ENCODE peak calls at places on chromosomes 6 and 20, in nine cellular contexts. I is CD4-positive, CD25-positive, alpha-beta regulatory T cell; N is esophagus squamous epithelium; K is heart right ventricle; E is CD4-positive, alpha-beta T cell; W is fibroblast of lung; Q is left lung; X is heart left ventricle; S is left ventricle myocardium inferior. V is an unnamed sample.

GRCh38 chr6:158472453-158472852 is 87.4 kb upstream of the TMEM181 start:
- DNase-seq in I (no peak), N (no peak), K (no peak), E (no peak), W (no peak), Q (no peak), X (no peak), S (no peak), V (no peak)

GRCh38 chr6:36118550-36119107 is 11.7 kb upstream of the MAPK13 start:
- DNase-seq in I (peak; percentile 93), N (no peak), K (no peak), E (peak; percentile 41), W (no peak), Q (no peak), X (no peak), S (no peak), V (no peak)

GRCh38 chr20:12171927-12172581 is 254.4 kb downstream of the BTBD3 start:
- DNase-seq in I (no peak), N (no peak), K (peak; percentile 23), E (no peak), W (peak; percentile 89), Q (no peak), X (peak; percentile 13), S (no peak), V (peak; percentile 43)

GRCh38 chr20:53100476-53100911 is 128.3 kb downstream of the TSHZ2 start:
- DNase-seq in I (no peak), N (no peak), K (no peak), E (no peak), W (no peak), Q (no peak), X (no peak), S (no peak), V (no peak)

GRCh38 chr20:24462461-24463010 is 6.9 kb upstream of the SYNDIG1 start:
- DNase-seq in I (no peak), N (no peak), K (no peak), E (no peak), W (no peak), Q (no peak), X (no peak), S (no peak), V (no peak)

GRCh38 chr6:6918216-6918983 is 189.4 kb upstream of the RREB1 start:
- DNase-seq in I (peak; percentile 38), N (no peak), K (no peak), E (no peak), W (peak; percentile 70), Q (no peak), X (no peak), S (no peak), V (no peak)

GRCh38 chr6:32940656-32941411 is at the start of gene HLA-DMB:
- DNase-seq in I (peak; percentile 89), N (no peak), K (peak; percentile 86), E (peak; percentile 39), W (peak; percentile 64), Q (no peak), X (peak; percentile 80), S (no peak), V (peak; percentile 29)

GRCh38 chr20:11401988-11402387 is 515.7 kb upstream of the BTBD3 start:
- DNase-seq in I (no peak), N (no peak), K (no peak), E (no peak), W (no peak), Q (no peak), X (no peak), S (no peak), V (no peak)

GRCh38 chr6:21593927-21594421 is 423 bp downstream of the SOX4 start:
- DNase-seq in I (peak; percentile 41), N (no peak), K (peak; percentile 32), E (no peak), W (peak; percentile 75), Q (no peak), X (peak; percentile 41), S (no peak), V (no peak)

GRCh38 chr20:62899633-62900051 is 26.7 kb downstream of the DIDO1 start:
- DNase-seq in I (no peak), N (no peak), K (no peak), E (no peak), W (no peak), Q (no peak), X (no peak), S (no peak), V (no peak)

GRCh38 chr20:56817780-56818675 is 188.9 kb downstream of the TFAP2C start:
- DNase-seq in I (no peak), N (no peak), K (no peak), E (no peak), W (no peak), Q (no peak), X (no peak), S (no peak), V (no peak)
- H3K27ac ChIP-seq in I (no peak overlapping the region), N (no peak overlapping the region), K (no peak overlapping the region), E (no peak overlapping the region), W (no peak overlapping the region), Q (no peak overlapping the region), X (no peak overlapping the region), S (no peak overlapping the region), V (no peak overlapping the region)

DNA sequence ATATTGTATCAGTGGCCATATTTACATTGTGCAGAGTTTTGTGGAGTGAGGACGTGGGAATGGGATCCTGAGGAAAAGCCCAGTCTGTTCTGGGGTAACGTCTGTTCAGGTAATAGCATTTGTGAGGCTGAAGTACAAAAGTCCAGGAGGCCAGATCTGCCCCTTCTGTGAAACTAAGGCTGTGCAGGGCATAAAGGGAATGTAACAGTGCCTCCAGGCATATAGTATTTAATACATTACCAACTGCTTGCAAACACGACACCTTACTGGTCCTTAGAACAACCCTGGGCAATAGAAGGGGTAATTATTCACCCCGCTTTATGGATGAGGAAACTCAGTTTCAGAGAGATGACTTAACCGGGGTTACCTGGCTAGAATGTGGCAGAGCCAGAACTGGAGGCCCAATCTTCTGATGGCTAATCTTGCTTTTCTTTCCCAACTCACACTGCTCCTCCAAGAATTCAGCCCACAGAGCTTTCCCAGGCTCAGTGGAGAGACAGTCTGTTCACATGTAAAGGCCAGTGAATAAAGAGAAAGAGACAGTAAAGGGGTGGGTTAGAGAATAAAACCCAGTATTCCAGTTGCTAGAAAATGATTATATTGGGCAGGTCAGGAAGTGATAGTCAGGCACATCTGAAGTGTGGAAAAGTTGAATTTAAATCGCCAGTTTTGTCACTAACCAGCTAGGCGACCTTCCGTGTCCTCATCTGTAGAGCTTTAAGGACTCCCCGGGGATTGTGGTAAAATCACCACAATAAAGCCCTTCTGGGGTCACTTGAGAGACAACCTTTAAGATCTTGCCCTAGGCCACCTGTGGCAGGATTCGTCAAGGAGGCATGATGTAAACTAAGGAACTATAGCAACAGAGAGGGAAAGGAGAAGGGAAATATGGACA is 280.7 kb upstream of the CITED2 start:
- DNase-seq in I (no peak), N (no peak), K (no peak), E (no peak), W (no peak), Q (no peak), X (no peak), S (no peak), V (no peak)
- H3K27ac ChIP-seq in I (no peak overlapping the region), N (no peak overlapping the region), K (no peak overlapping the region), E (no peak overlapping the region), W (no peak overlapping the region), Q (no peak overlapping the region), X (no peak overlapping the region), S (no peak overlapping the region), V (no peak overlapping the region)

GRCh38 chr6:4731996-4732395 is 44.2 kb upstream of the CDYL start:
- DNase-seq in I (no peak), N (no peak), K (no peak), E (no peak), W (no peak), Q (no peak), X (no peak), S (no peak), V (no peak)

GRCh38 chr6:4736371-4736873 is 39.8 kb upstream of the CDYL start:
- DNase-seq in I (no peak), N (no peak), K (no peak), E (no peak), W (no peak), Q (no peak), X (no peak), S (no peak), V (no peak)

GRCh38 chr6:4728436-4728769 is 47.8 kb upstream of the CDYL start:
- DNase-seq in I (no peak), N (no peak), K (no peak), E (no peak), W (no peak), Q (no peak), X (no peak), S (no peak), V (no peak)

GRCh38 chr6:4728949-4729348 is 47.3 kb upstream of the CDYL start:
- DNase-seq in I (no peak), N (no peak), K (no peak), E (no peak), W (no peak), Q (no peak), X (no peak), S (no peak), V (no peak)

DNA sequence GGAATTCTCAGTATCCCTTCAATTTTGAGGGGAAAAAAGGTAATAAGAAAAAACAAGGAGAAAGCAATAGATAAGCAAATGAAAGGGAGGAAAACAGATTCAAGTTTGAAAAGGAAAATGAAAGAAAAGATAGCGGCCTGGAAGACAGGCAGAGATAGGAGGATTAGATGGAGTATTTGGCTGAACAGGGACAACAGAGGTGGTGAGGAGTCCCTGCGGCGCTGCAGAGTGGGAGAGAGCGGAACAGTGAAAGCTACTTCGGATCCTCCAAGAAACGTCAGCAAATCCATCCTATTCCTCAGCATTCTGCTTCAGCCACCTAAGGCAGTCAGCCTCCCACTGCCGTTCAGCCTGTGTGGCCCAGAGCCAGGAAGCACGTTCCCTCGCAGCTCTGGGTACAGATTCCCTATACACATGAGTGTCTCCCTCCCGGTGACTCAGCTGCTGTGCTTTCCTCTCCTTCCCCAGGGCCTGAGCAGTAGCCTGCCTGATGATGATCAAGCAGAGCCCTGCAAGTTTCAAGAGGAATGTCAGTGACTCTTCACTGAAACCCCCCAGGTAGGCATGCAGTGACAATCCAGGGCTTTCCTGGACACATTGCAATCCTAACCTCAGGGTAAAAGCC is 43.4 kb upstream of the CDYL start:
- DNase-seq in I (no peak), N (no peak), K (peak; percentile 31), E (no peak), W (peak; percentile 85), Q (no peak), X (peak; percentile 37), S (peak; percentile 21), V (peak; percentile 66)
- H3K27ac ChIP-seq in I (no peak overlapping the region), N (no peak overlapping the region), K (no peak overlapping the region), E (no peak overlapping the region), W (no peak overlapping the region), Q (no peak overlapping the region), X (no peak overlapping the region), S (no peak overlapping the region), V (peak overlapping the region; percentile 65)

DNA sequence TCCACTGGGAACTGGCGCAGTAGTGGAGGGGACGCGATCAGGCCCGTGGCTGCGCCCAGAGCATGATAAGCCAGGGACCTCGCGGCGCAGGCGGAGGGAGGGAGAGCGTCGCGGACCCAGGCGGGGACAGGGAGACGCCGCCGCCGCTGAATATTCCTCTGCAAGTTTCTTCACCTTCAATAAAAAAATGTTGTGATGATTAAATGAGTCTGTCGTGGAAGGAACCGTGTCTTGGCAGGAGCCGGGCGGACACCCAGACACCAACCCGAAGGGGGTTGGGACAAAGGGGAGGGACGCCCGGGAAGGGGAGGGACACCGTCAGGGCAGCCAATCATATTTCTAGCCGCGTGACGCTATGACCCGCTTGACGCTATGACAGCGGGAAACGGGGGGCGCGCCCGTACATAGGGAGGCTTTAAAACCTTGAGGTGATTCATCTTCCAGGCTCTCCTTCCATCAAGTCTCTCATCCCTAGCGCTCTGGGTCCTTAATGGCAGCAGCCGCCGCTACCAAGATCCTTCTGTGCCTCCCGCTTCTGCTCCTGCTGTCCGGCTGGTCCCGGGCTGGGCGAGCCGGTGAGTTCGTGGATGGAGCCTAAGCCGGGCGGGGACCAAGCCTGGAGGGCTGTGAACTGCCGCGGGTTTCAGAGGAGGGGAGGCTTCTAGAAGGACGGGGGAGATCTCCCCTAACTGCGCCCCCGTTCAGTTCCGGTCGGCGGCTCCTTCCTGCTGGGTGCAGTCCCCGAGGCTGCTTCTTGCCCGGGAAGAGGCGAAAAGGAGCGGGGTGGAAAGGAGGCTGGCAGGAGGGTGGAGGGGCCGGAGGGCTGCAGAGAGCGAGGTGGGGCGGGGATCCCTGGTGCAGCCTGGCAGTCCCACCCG is at the start of gene ULBP2:
- DNase-seq in I (peak; percentile 88), N (peak; percentile 18), K (peak; percentile 91), E (peak; percentile 75), W (peak; percentile 91), Q (peak; percentile 87), X (peak; percentile 90), S (peak; percentile 85), V (peak; percentile 81)
- H3K27ac ChIP-seq in I (no peak within 1 kb of the TSS), N (peak within 1 kb of the TSS; percentile 43), K (peak within 1 kb of the TSS; percentile 68), E (no peak within 1 kb of the TSS), W (peak within 1 kb of the TSS; percentile 62), Q (peak within 1 kb of the TSS; percentile 42), X (peak within 1 kb of the TSS; percentile 52), S (peak within 1 kb of the TSS; percentile 67), V (no peak within 1 kb of the TSS)